ENCODE peak calls at places on chromosomes 2 and 18, in nine cellular contexts. K, T, I, J, F, Q, W, R and A are unnamed samples. For H3K4me1, the result is how much of the 10 kb centered on the place peaks cover.

GRCh38 chr2:152464853-152465470 is 130.0 kb downstream of the FMNL2 start:
- DNase-seq in Q (peak), K (no peak), R (no peak), F (no peak), T (no peak), W (no peak), J (no peak), I (no peak), A (no peak)

GRCh38 chr18:23229472-23229871 is 94.2 kb downstream of the CABLES1 start:
- DNase-seq in R (no peak), F (no peak), Q (no peak), T (no peak), I (no peak), W (no peak), K (peak), J (no peak), A (no peak)

GRCh38 chr18:13915973-13916372 is 637 bp upstream of the MC2R start:
- DNase-seq in R (no peak), Q (no peak), T (no peak), F (no peak), I (peak), J (no peak), K (no peak), W (peak), A (peak)

GRCh38 chr2:32926708-32927084 is 20.1 kb upstream of the LTBP1 start:
- DNase-seq in K (peak), F (no peak), W (no peak), R (no peak), Q (no peak), T (no peak), I (peak), J (no peak), A (no peak)

GRCh38 chr2:72629062-72629461 is 196.8 kb downstream of the EXOC6B start:
- DNase-seq in R (no peak), W (no peak), Q (no peak), T (no peak), J (no peak), I (no peak), K (peak), F (no peak), A (no peak)

GRCh38 chr2:215332876-215333600 is 21.2 kb downstream of the ATIC start:
- DNase-seq in I (no peak), T (no peak), K (no peak), Q (no peak), J (no peak), R (no peak), F (no peak), W (no peak), A (no peak)

GRCh38 chr2:67446504-67446911 is 49.4 kb downstream of the ETAA1 start:
- DNase-seq in T (no peak), F (no peak), Q (no peak), R (no peak), J (no peak), I (no peak), K (peak), W (no peak), A (no peak)

GRCh38 chr2:237874585-237875161 is 15.2 kb downstream of the RAMP1 start:
- DNase-seq in K (peak), W (peak), I (no peak), Q (peak), F (no peak), J (no peak), T (no peak), R (peak), A (no peak)

GRCh38 chr2:79860233-79861058 is 347.6 kb downstream of the CTNNA2 start:
- DNase-seq in R (no peak), F (no peak), J (peak), T (no peak), I (no peak), W (no peak), Q (no peak), K (peak), A (no peak)

GRCh38 chr2:71908798-71909197 is 238.9 kb downstream of the CYP26B1 start:
- DNase-seq in F (no peak), Q (no peak), R (no peak), K (no peak), T (no peak), W (no peak), I (no peak), J (no peak), A (no peak)

GRCh38 chr2:239151201-239152131 is 249.4 kb downstream of the HDAC4 start:
- DNase-seq in K (no peak), R (peak), I (no peak), W (peak), J (no peak), F (no peak), T (no peak), Q (peak), A (no peak)

GRCh38 chr2:191838526-191838925 is 8.4 kb downstream of the CAVIN2 start:
- DNase-seq in J (no peak), F (no peak), W (no peak), I (no peak), R (no peak), K (no peak), Q (no peak), T (no peak), A (no peak)

GRCh38 chr18:12393998-12394397 is 13.7 kb upstream of the PRELID3A start:
- DNase-seq in K (no peak), Q (no peak), T (no peak), W (no peak), J (no peak), R (peak), I (no peak), F (no peak), A (no peak)

GRCh38 chr2:157758586-157758985 is 117.5 kb downstream of the ACVR1 start:
- DNase-seq in F (no peak), Q (no peak), I (no peak), W (no peak), R (no peak), T (no peak), J (no peak), K (no peak), A (no peak)

GRCh38 chr2:181770145-181770544 is 89.8 kb upstream of the NEUROD1 start:
- DNase-seq in K (no peak), J (no peak), I (no peak), Q (no peak), F (no peak), W (no peak), T (no peak), R (no peak), A (no peak)

GRCh38 chr2:169258045-169258601 is 104.2 kb downstream of the LRP2 start:
- DNase-seq in Q (no peak), W (no peak), I (no peak), R (no peak), K (no peak), T (no peak), F (no peak), J (no peak), A (no peak)

GRCh38 chr2:30272761-30273573 is 41.6 kb downstream of the LBH start:
- DNase-seq in F (no peak), T (no peak), I (no peak), J (no peak), R (no peak), K (peak), W (no peak), Q (no peak), A (no peak)

GRCh38 chr2:176491172-176491904 is 222.1 kb downstream of the MTX2 start:
- DNase-seq in J (peak), Q (peak), R (no peak), W (no peak), I (peak), K (peak), F (no peak), T (no peak), A (peak)

GRCh38 chr2:163008642-163009041 is 170.1 kb upstream of the KCNH7 start:
- DNase-seq in W (no peak), R (no peak), K (no peak), T (no peak), Q (no peak), F (no peak), I (no peak), J (no peak), A (no peak)

GRCh38 chr2:220966636-220967035 is 605.5 kb downstream of the EPHA4 start:
- DNase-seq in Q (no peak), K (peak), R (no peak), F (no peak), J (no peak), T (no peak), W (no peak), I (no peak), A (no peak)

GRCh38 chr18:9869713-9870430 is 15.9 kb upstream of the TXNDC2 start:
- DNase-seq in Q (peak), T (no peak), F (peak), I (no peak), W (peak), J (no peak), K (peak), R (no peak), A (no peak)

GRCh38 chr2:46831869-46832265 is 83.7 kb downstream of the MCFD2 start:
- DNase-seq in R (no peak), K (no peak), W (no peak), F (no peak), T (no peak), I (no peak), J (no peak), Q (no peak), A (no peak)

GRCh38 chr2:229952256-229952835 is 30.0 kb downstream of the FBXO36 start:
- DNase-seq in T (no peak), F (no peak), I (no peak), W (no peak), J (no peak), R (peak), K (no peak), Q (no peak), A (no peak)

GRCh38 chr2:12402440-12403139 is 314.1 kb upstream of the TRIB2 start:
- DNase-seq in K (no peak), J (no peak), F (no peak), Q (no peak), T (no peak), I (no peak), W (no peak), R (no peak), A (no peak)

GRCh38 chr2:206480161-206480560 is 36.8 kb downstream of the ADAM23 start:
- DNase-seq in J (no peak), T (no peak), K (no peak), I (no peak), W (no peak), R (no peak), F (no peak), Q (no peak), A (no peak)

GRCh38 chr2:38173690-38174089 is 97.7 kb upstream of the CYP1B1 start:
- DNase-seq in R (no peak), J (no peak), W (no peak), K (no peak), I (no peak), F (no peak), Q (no peak), T (no peak), A (no peak)
- H3K4me1 ChIP-seq in R (under half), J (under half), W (under half), K (under half), I (under half), F (under half), Q (under half), T (under half), A (under half)

GRCh38 chr2:1653137-1653789 is 91.1 kb downstream of the PXDN start:
- DNase-seq in W (peak), J (no peak), I (no peak), Q (peak), K (peak), R (peak), F (no peak), T (no peak), A (peak)

GRCh38 chr2:1656326-1656960 is 87.9 kb downstream of the PXDN start:
- DNase-seq in I (no peak), F (no peak), K (no peak), J (no peak), Q (peak), W (no peak), T (no peak), R (no peak), A (no peak)

GRCh38 chr2:1655461-1655860 is 88.9 kb downstream of the PXDN start:
- DNase-seq in J (no peak), K (no peak), T (no peak), W (peak), Q (peak), I (no peak), R (no peak), F (no peak), A (no peak)

GRCh38 chr2:1653956-1654695 is 90.2 kb downstream of the PXDN start:
- DNase-seq in R (no peak), W (no peak), F (no peak), J (no peak), T (no peak), K (peak), I (no peak), Q (no peak), A (no peak)

GRCh38 chr2:1654696-1655374 is 89.5 kb downstream of the PXDN start:
- DNase-seq in W (peak), K (no peak), R (no peak), I (no peak), J (no peak), F (no peak), T (no peak), Q (peak), A (no peak)
- H3K27ac ChIP-seq in W (peak), K (peak), R (peak), I (peak), J (no peak), F (no peak), T (no peak), Q (no peak), A (peak)

DNA sequence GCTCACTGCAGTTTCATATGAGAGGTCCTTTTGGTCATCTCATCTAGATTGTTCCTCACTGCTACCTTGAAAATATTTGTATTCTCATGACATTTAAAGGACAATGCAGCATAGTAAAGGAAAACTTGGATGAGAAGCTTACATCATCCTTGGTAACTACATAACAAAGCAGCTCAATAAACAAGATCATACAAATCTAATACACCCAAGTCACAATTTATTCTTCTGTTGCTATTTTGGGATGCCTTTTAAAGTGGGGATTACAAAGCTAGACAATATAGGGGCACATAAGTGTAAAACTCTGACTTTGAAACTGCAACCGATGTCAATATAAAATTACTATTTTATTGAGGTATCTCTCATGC is 85.7 kb downstream of the TCF4 start:
- DNase-seq in I (no peak), Q (no peak), T (no peak), K (no peak), J (no peak), W (no peak), F (no peak), R (no peak), A (no peak)
- H3K4me1 ChIP-seq in I (under half), Q (under half), T (under half), K (under half), J (half or more), W (under half), F (under half), R (under half), A (under half)

DNA sequence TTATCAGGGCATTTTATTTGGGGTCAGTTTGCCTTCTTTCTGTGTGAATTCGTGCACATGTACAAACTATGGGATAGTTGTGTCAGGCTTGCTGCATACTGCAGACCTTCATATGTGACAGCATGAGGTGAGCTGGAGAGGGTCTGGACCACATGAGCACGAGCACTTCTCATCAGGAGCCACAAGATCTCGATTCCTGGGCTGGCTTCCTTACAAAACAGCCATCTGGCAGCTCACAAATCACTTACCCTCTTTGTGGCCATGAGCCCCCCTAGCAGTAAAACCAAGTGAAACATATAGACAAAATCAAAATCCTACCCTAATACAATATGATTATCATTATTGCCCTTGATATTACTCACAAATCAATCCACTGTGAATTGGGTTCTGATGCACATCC is 121.2 kb downstream of the MTCL1 start:
- DNase-seq in F (no peak), J (no peak), R (no peak), K (no peak), Q (no peak), T (no peak), W (no peak), I (no peak), A (no peak)
- H3K27ac ChIP-seq in F (no peak), J (no peak), R (no peak), K (no peak), Q (no peak), T (no peak), W (no peak), I (no peak), A (no peak)

DNA sequence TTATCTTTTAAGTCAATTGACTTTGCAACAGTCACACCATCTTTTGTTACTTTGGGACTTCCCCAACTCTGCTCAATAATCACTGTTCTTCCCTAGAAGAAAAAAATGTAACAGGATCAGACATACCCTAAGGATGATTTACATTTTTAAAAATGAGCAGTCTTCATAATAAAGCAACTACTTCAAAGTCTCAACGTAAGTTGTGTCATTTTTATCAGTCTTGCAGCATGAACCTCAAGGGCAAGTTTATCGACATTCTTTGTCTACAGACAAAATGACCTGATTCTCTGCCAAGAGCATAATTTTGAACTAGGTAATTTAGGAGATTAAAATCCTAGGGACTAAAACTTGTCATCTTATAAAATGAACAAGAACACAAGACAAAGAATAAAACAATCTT is 2.3 kb downstream of the HSPD1 start:
- DNase-seq in I (no peak), W (no peak), K (no peak), J (no peak), Q (no peak), F (no peak), R (no peak), T (no peak), A (no peak)
- H3K4me1 ChIP-seq in I (under half), W (half or more), K (under half), J (under half), Q (under half), F (under half), R (under half), T (under half), A (under half)

DNA sequence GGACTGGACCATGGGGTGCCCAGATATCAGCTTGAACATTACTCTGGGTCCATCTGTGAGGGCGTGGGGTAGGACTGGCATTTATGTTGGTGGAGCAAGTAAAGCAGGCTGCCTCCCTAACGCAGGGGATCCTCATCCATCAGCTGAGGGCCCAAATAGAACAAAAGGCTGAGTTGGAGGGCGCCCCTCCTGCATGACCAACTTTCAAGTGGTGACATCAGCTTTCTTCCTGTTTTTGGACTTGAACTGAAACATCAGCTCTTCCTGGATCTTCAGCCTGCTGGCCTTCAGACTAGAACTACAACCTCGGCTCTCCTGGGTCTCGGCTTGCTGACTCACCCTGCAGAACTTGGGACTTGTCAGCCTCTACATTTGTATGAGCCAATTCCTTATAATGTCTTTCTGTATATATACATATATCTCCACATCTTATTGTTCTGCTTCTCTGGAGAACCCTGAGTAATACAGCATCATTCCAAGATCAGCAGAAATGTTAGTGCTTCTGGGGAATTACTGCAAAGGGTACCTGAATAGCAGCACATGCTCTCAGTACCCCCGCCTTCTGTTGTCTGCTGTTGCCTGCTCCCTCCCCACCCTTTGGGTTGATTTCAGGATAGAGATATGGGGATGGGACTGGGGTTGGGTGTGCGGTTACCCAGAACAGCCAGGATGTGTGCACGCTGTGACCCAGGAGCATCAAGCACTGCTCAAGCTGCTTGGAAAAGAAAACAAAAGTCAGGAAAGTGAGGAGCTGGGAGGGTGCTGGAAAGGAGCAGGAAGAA is 20.0 kb downstream of the TMEM127 start:
- DNase-seq in T (peak), I (no peak), Q (no peak), R (no peak), W (no peak), K (peak), J (peak), F (no peak), A (no peak)
- H3K27ac ChIP-seq in T (no peak), I (peak), Q (no peak), R (peak), W (peak), K (no peak), J (no peak), F (no peak), A (no peak)

DNA sequence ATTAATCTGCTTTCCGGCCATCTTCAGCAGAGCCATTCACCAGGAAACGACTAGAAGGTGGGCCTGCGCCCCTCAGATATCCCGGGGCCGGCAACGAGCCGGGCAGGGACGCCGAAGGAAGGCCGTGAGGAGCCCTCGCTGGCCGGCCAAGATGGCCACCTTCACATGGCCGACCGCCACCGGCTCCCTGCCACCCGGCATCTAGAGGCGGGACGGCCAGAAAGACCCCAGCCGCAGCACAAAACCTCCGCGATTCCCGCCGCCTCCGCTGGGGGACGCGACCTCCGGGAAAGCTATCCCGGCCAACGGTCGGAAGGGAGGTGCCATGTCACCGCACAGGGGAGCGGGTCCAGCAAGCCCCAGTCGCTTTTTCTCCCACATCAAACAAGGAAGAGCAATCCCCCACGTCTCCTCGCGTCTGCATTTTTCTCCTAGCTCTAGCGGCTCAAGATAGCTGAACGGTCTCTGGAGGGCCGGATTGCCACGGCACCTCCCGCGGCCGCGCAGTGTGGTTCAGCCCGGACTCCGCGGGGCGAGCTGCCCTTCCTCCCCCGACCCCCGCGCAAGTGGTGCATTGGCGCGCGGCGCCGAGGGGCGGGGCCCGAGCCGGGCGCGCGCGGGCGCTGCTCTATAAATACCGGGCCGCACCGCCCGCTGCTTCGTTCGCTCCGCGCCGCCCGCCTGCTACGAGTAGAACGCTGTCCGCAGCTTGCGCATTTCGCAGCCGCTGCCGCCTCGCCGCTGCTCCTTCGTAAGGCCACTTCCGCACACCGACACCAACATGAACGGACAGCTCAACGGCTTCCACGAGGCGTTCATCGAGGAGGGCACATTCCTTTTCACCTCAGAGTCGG is at the start of gene MAT2A:
- DNase-seq in T (peak), I (peak), K (peak), W (peak), Q (peak), R (peak), F (peak), J (peak), A (peak)
- H3K4me1 ChIP-seq in T (under half), I (under half), K (under half), W (half or more), Q (under half), R (under half), F (under half), J (under half), A (under half)